ENCODE peak calls at places on chromosome 17, in nine cellular contexts. One of them, this sample, is unnamed.

GRCh38 chr17:40903129-40903847 is 18.2 kb upstream of the KRT20 start:
- DNase-seq in transverse colon: peak
- DNase-seq in HepG2: peak
- DNase-seq in Peyer's patch: peak
- DNase-seq in IMR-90: peak
- DNase-seq in K562: peak
- DNase-seq in A549: peak
- DNase-seq in uterus: no peak
- DNase-seq in adrenal gland: no peak
- DNase-seq in this sample: no peak

GRCh38 chr17:29572691-29573557 is 4.4 kb downstream of the TP53I13 start:
- DNase-seq in IMR-90: peak
- DNase-seq in A549: no peak
- DNase-seq in uterus: peak
- DNase-seq in HepG2: no peak
- DNase-seq in adrenal gland: peak
- DNase-seq in K562: peak
- DNase-seq in transverse colon: peak
- DNase-seq in Peyer's patch: peak
- DNase-seq in this sample: peak

GRCh38 chr17:48542114-48542955 is 2.6 kb downstream of the HOXB2 start:
- DNase-seq in uterus: peak
- DNase-seq in Peyer's patch: no peak
- DNase-seq in IMR-90: peak
- DNase-seq in transverse colon: no peak
- DNase-seq in HepG2: no peak
- DNase-seq in K562: no peak
- DNase-seq in A549: no peak
- DNase-seq in adrenal gland: no peak
- DNase-seq in this sample: peak

GRCh38 chr17:27384261-27384701 is 72.0 kb upstream of the KSR1 start:
- DNase-seq in uterus: peak
- DNase-seq in IMR-90: peak
- DNase-seq in K562: no peak
- DNase-seq in HepG2: no peak
- DNase-seq in A549: peak
- DNase-seq in transverse colon: peak
- DNase-seq in Peyer's patch: no peak
- DNase-seq in adrenal gland: peak
- DNase-seq in this sample: no peak

GRCh38 chr17:36667922-36668321 is 66.5 kb downstream of the MRM1 start:
- DNase-seq in A549: no peak
- DNase-seq in transverse colon: no peak
- DNase-seq in HepG2: no peak
- DNase-seq in adrenal gland: no peak
- DNase-seq in Peyer's patch: no peak
- DNase-seq in IMR-90: no peak
- DNase-seq in uterus: no peak
- DNase-seq in K562: no peak
- DNase-seq in this sample: no peak

GRCh38 chr17:82281502-82282238 is 8.2 kb upstream of the CSNK1D start:
- DNase-seq in HepG2: no peak
- DNase-seq in transverse colon: peak
- DNase-seq in adrenal gland: peak
- DNase-seq in IMR-90: peak
- DNase-seq in uterus: no peak
- DNase-seq in Peyer's patch: peak
- DNase-seq in K562: no peak
- DNase-seq in A549: no peak
- DNase-seq in this sample: no peak

GRCh38 chr17:74619077-74619673 is 4.4 kb downstream of the CD300E start:
- DNase-seq in Peyer's patch: no peak
- DNase-seq in uterus: no peak
- DNase-seq in adrenal gland: no peak
- DNase-seq in A549: no peak
- DNase-seq in HepG2: no peak
- DNase-seq in IMR-90: no peak
- DNase-seq in transverse colon: no peak
- DNase-seq in K562: no peak
- DNase-seq in this sample: no peak

GRCh38 chr17:42563543-42563942 is 1.6 kb downstream of the COASY start:
- DNase-seq in A549: no peak
- DNase-seq in HepG2: no peak
- DNase-seq in transverse colon: peak
- DNase-seq in Peyer's patch: no peak
- DNase-seq in IMR-90: no peak
- DNase-seq in K562: no peak
- DNase-seq in uterus: no peak
- DNase-seq in adrenal gland: peak
- DNase-seq in this sample: no peak

GRCh38 chr17:28879886-28880571 is 17.5 kb downstream of the FLOT2 start:
- DNase-seq in K562: no peak
- DNase-seq in A549: no peak
- DNase-seq in Peyer's patch: no peak
- DNase-seq in IMR-90: no peak
- DNase-seq in adrenal gland: no peak
- DNase-seq in HepG2: no peak
- DNase-seq in uterus: no peak
- DNase-seq in transverse colon: no peak
- DNase-seq in this sample: peak

GRCh38 chr17:14359251-14359939 is 58.5 kb downstream of the HS3ST3B1 start:
- DNase-seq in transverse colon: no peak
- DNase-seq in adrenal gland: no peak
- DNase-seq in HepG2: peak
- DNase-seq in IMR-90: no peak
- DNase-seq in uterus: no peak
- DNase-seq in Peyer's patch: peak
- DNase-seq in A549: no peak
- DNase-seq in K562: no peak
- DNase-seq in this sample: no peak

GRCh38 chr17:64480951-64481350 is 15.9 kb downstream of the POLG2 start:
- DNase-seq in transverse colon: no peak
- DNase-seq in IMR-90: no peak
- DNase-seq in HepG2: no peak
- DNase-seq in adrenal gland: no peak
- DNase-seq in Peyer's patch: no peak
- DNase-seq in A549: no peak
- DNase-seq in K562: no peak
- DNase-seq in uterus: no peak
- DNase-seq in this sample: no peak

GRCh38 chr17:3529817-3530741 is 27.5 kb downstream of the TRPV3 start:
- DNase-seq in Peyer's patch: no peak
- DNase-seq in IMR-90: no peak
- DNase-seq in K562: no peak
- DNase-seq in A549: no peak
- DNase-seq in HepG2: peak
- DNase-seq in adrenal gland: peak
- DNase-seq in transverse colon: no peak
- DNase-seq in uterus: no peak
- DNase-seq in this sample: peak

GRCh38 chr17:54891176-54891821 is 9.4 kb upstream of the TOM1L1 start:
- DNase-seq in transverse colon: no peak
- DNase-seq in IMR-90: peak
- DNase-seq in uterus: no peak
- DNase-seq in Peyer's patch: no peak
- DNase-seq in adrenal gland: peak
- DNase-seq in HepG2: peak
- DNase-seq in K562: peak
- DNase-seq in A549: peak
- DNase-seq in this sample: peak

GRCh38 chr17:62188713-62189112 is 123.6 kb upstream of the MED13 start:
- DNase-seq in uterus: no peak
- DNase-seq in IMR-90: peak
- DNase-seq in K562: no peak
- DNase-seq in HepG2: peak
- DNase-seq in A549: peak
- DNase-seq in transverse colon: peak
- DNase-seq in Peyer's patch: peak
- DNase-seq in adrenal gland: no peak
- DNase-seq in this sample: no peak

GRCh38 chr17:11548398-11548797 is 49.9 kb upstream of the DNAH9 start:
- DNase-seq in HepG2: no peak
- DNase-seq in adrenal gland: no peak
- DNase-seq in Peyer's patch: no peak
- DNase-seq in A549: no peak
- DNase-seq in K562: no peak
- DNase-seq in transverse colon: no peak
- DNase-seq in IMR-90: no peak
- DNase-seq in uterus: no peak
- DNase-seq in this sample: no peak

GRCh38 chr17:63116967-63117366 is 150.9 kb downstream of the TANC2 start:
- DNase-seq in HepG2: no peak
- DNase-seq in uterus: no peak
- DNase-seq in Peyer's patch: no peak
- DNase-seq in IMR-90: peak
- DNase-seq in K562: peak
- DNase-seq in A549: no peak
- DNase-seq in adrenal gland: no peak
- DNase-seq in transverse colon: no peak
- DNase-seq in this sample: no peak

DNA sequence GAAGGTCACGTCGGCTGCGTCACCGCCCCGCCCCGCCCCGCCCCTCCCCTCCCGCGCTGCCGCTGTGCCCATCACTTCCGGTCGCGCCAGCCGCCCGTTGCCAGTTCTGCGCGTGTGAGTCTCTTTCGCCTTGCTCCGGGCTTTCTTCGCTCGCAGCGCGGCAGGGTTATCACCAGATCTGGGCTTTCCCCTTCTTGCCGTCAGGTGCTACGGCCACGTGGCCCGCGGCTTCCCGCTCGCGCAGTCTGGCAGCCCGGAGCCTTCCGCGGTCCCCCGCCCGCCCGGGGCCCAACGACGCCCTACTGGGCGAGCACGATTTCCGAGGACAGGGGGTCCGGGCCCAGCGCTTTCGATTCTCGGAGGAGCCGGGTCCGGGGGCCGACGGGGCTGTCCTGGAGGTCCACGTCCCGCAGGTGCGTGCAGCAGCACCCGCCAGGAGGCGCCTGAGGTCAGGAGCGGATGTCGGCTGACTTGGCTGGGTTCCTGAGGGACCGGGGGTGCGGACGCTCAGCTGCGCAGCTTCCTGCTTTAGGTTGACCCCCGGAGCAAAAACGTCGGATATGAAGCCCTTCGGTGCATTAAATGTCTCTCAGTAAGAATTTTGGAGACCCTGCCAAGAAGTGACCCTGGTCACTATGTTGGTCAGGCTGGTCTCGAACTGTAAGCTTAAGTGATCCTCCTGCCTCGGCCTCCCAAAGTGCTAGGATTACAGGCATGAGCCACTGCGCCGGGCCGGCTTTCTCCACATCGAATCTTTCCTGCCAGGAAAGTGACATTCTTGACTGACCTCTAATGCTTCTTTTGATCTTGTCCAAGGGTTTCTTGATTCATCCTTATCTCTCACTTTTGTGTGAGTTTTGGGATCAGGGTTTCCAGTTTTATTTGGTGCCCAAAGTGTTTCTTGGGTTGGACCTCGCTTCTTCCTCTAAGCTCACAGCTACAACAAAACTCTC is at the start of gene METTL23:
- DNase-seq in IMR-90: peak
- DNase-seq in HepG2: peak
- DNase-seq in adrenal gland: peak
- DNase-seq in K562: peak
- DNase-seq in transverse colon: peak
- DNase-seq in A549: peak
- DNase-seq in Peyer's patch: peak
- DNase-seq in uterus: peak
- DNase-seq in this sample: peak
- TF ChIP-seq POLR2A in IMR-90: peak
- TF ChIP-seq POLR2A in HepG2: peak
- TF ChIP-seq POLR2A in adrenal gland: no peak
- TF ChIP-seq POLR2A in K562: peak
- TF ChIP-seq POLR2A in transverse colon: no peak
- TF ChIP-seq POLR2A in A549: peak
- TF ChIP-seq POLR2A in Peyer's patch: no peak
- TF ChIP-seq POLR2A in uterus: no peak
- TF ChIP-seq POLR2A in this sample: no peak

GRCh38 chr17:16380640-16381495 is at the start of gene UBB:
- DNase-seq in transverse colon: peak
- DNase-seq in IMR-90: peak
- DNase-seq in HepG2: peak
- DNase-seq in adrenal gland: peak
- DNase-seq in Peyer's patch: peak
- DNase-seq in uterus: peak
- DNase-seq in K562: peak
- DNase-seq in A549: peak
- DNase-seq in this sample: peak
- TF ChIP-seq POLR2A in transverse colon: peak
- TF ChIP-seq POLR2A in IMR-90: peak
- TF ChIP-seq POLR2A in HepG2: peak
- TF ChIP-seq POLR2A in adrenal gland: peak
- TF ChIP-seq POLR2A in Peyer's patch: peak
- TF ChIP-seq POLR2A in uterus: peak
- TF ChIP-seq POLR2A in K562: peak
- TF ChIP-seq POLR2A in A549: peak
- TF ChIP-seq POLR2A in this sample: peak

GRCh38 chr17:45247429-45248131 is 14.3 kb downstream of the SPATA32 start:
- DNase-seq in HepG2: peak
- DNase-seq in K562: peak
- DNase-seq in adrenal gland: peak
- DNase-seq in Peyer's patch: peak
- DNase-seq in IMR-90: peak
- DNase-seq in uterus: peak
- DNase-seq in transverse colon: peak
- DNase-seq in A549: peak
- DNase-seq in this sample: peak
- TF ChIP-seq POLR2A in HepG2: peak
- TF ChIP-seq POLR2A in K562: peak
- TF ChIP-seq POLR2A in adrenal gland: no peak
- TF ChIP-seq POLR2A in Peyer's patch: peak
- TF ChIP-seq POLR2A in IMR-90: peak
- TF ChIP-seq POLR2A in uterus: no peak
- TF ChIP-seq POLR2A in transverse colon: peak
- TF ChIP-seq POLR2A in A549: peak
- TF ChIP-seq POLR2A in this sample: peak

DNA sequence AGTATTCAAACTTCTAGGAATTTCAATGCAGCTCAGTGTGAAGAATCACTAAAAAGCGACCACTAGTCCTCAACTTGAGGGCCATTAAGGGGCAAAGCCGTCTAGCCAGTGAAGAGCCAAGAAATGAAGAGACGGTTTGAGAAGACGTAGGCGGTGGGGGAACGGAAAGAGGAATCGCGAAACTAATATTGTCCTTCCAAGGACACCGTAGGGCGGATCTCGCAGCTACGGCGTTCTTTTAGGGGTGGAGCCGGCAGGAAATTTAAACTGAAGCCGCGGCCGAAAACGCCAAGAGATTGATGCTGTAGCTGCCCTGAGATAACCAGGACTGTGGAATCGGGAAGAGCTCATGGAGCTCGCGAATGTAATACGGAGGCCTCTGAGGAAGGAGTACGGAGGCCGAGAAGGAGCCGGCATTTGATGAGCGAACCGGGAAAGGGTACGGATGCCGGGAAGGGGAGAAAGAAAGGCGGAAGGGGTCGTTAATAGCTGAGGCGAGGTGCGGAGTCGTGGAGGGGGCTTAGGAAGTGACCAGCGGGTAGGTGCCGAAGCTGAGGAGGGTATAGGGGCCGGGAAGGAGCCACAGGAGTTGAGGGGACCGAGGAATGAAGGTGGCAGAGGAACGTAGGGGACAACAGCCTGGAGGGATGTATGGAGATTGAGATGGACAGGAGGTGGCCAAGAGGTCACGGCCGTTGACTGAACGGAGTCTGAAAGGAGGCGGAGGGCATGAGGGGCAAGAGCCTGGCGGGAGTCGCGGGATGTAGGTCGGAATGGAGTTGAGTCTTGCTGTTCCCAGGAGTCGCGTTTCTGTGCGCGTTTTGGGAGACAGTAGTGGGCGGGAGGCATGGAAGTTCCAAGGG is at the start of gene DBF4B:
- DNase-seq in A549: peak
- DNase-seq in IMR-90: peak
- DNase-seq in uterus: peak
- DNase-seq in Peyer's patch: peak
- DNase-seq in HepG2: peak
- DNase-seq in K562: peak
- DNase-seq in transverse colon: peak
- DNase-seq in adrenal gland: peak
- DNase-seq in this sample: peak
- TF ChIP-seq POLR2A in A549: peak
- TF ChIP-seq POLR2A in IMR-90: no peak
- TF ChIP-seq POLR2A in uterus: no peak
- TF ChIP-seq POLR2A in Peyer's patch: no peak
- TF ChIP-seq POLR2A in HepG2: peak
- TF ChIP-seq POLR2A in K562: peak
- TF ChIP-seq POLR2A in transverse colon: no peak
- TF ChIP-seq POLR2A in adrenal gland: no peak
- TF ChIP-seq POLR2A in this sample: peak

This sample was measured in erythroblast.